ENCODE peak calls at places on chromosomes 11 and 22, in four cellular contexts. F, G, N and J are unnamed samples.

GRCh38 chr11:10728154-10728553 is 22.9 kb upstream of the CTR9 start:
- DNase-seq in F (no peak), G (no peak), N (no peak), J (peak; percentile 61)

GRCh38 chr22:32733900-32734299 is 67.6 kb upstream of the TIMP3 start:
- DNase-seq in F (no peak), G (no peak), N (no peak), J (no peak)

GRCh38 chr11:86248609-86249008 is 4.1 kb downstream of the EED start:
- DNase-seq in F (no peak), G (no peak), N (no peak), J (no peak)

GRCh38 chr11:36380296-36381004 is 84.4 kb downstream of the PRR5L start:
- DNase-seq in F (no peak), G (no peak), N (no peak), J (no peak)

GRCh38 chr22:25564320-25564978 is at the start of gene GRK3:
- DNase-seq in F (peak; percentile 44), G (peak; percentile 79), N (peak; percentile 89), J (peak; percentile 54)

GRCh38 chr11:106697058-106697457 is 321.2 kb downstream of the GUCY1A2 start:
- DNase-seq in F (no peak), G (no peak), N (no peak), J (no peak)

GRCh38 chr11:11505190-11505589 is 116.6 kb downstream of the GALNT18 start:
- DNase-seq in F (no peak), G (no peak), N (no peak), J (no peak)

GRCh38 chr11:44322243-44322642 is 12.3 kb upstream of the ALX4 start:
- DNase-seq in F (no peak), G (no peak), N (no peak), J (no peak)

GRCh38 chr11:127000291-127000968 is at the start of gene KIRREL3:
- DNase-seq in F (no peak), G (no peak), N (no peak), J (no peak)

GRCh38 chr11:64713031-64713780 is 9.8 kb downstream of the NRXN2 start:
- DNase-seq in F (no peak), G (peak; percentile 56), N (peak; percentile 68), J (peak; percentile 29)

GRCh38 chr11:2578934-2579280 is 120.9 kb downstream of the KCNQ1OT1 start:
- DNase-seq in F (no peak), G (no peak), N (peak; percentile 2), J (no peak)

GRCh38 chr11:126436209-126436608 is 80.7 kb downstream of the ST3GAL4 start:
- DNase-seq in F (no peak), G (no peak), N (no peak), J (no peak)

GRCh38 chr22:48240935-48241230 is 1478.4 kb downstream of the TBC1D22A start:
- DNase-seq in F (no peak), G (no peak), N (no peak), J (no peak)

GRCh38 chr11:109071712-109072524 is 350.1 kb upstream of the C11orf87 start:
- DNase-seq in F (no peak), G (no peak), N (no peak), J (no peak)

GRCh38 chr11:94961255-94961654 is 12.1 kb downstream of the CWC15 start:
- DNase-seq in F (no peak), G (no peak), N (no peak), J (no peak)

GRCh38 chr22:36328635-36329216 is 59.0 kb downstream of the MYH9 start:
- DNase-seq in F (peak; percentile 79), G (peak; percentile 59), N (peak; percentile 65), J (peak; percentile 83)

GRCh38 chr11:2586091-2586792 is 113.6 kb downstream of the KCNQ1OT1 start:
- DNase-seq in F (no peak), G (no peak), N (no peak), J (peak; percentile 30)